ENCODE peak calls at places on chromosomes 6 and 20, in seven cellular contexts. B, O, U, J, K, S and V are unnamed samples.
A peak's percentile ranks its signal among the peaks of the same experiment; 100 is the strongest.

GRCh38 chr6:148082721-148083120 is 259.9 kb upstream of the SASH1 start:
- DNase-seq in B (no peak), O (no peak), U (no peak), J (no peak), K (no peak), S (no peak), V (no peak)

GRCh38 chr6:100269189-100269588 is 195.5 kb downstream of the SIM1 start:
- DNase-seq in B (no peak), O (no peak), U (no peak), J (no peak), K (no peak), S (no peak), V (no peak)

GRCh38 chr6:169224185-169224695 is 29.4 kb downstream of the THBS2 start:
- DNase-seq in B (peak; percentile 91), O (no peak), U (peak; percentile 41), J (no peak), K (no peak), S (no peak), V (peak; percentile 79)

GRCh38 chr20:37911838-37912273 is 8.9 kb downstream of the VSTM2L start:
- DNase-seq in B (no peak), O (no peak), U (peak; percentile 30), J (peak; percentile 85), K (no peak), S (no peak), V (no peak)

GRCh38 chr6:106097368-106098231 is 11.5 kb downstream of the PRDM1 start:
- DNase-seq in B (no peak), O (peak; percentile 89), U (no peak), J (no peak), K (no peak), S (no peak), V (no peak)

GRCh38 chr6:3943373-3943772 is 94.2 kb downstream of the FAM50B start:
- DNase-seq in B (peak; percentile 61), O (no peak), U (peak; percentile 47), J (no peak), K (no peak), S (no peak), V (no peak)

GRCh38 chr6:110255356-110255755 is 75.1 kb downstream of the CDC40 start:
- DNase-seq in B (no peak), O (no peak), U (no peak), J (peak; percentile 75), K (no peak), S (no peak), V (no peak)

GRCh38 chr6:75458895-75459294 is 34.7 kb downstream of the FILIP1 start:
- DNase-seq in B (no peak), O (no peak), U (peak; percentile 21), J (no peak), K (no peak), S (no peak), V (peak; percentile 69)

GRCh38 chr20:53413188-53413631 is 180.4 kb downstream of the ZNF217 start:
- DNase-seq in B (no peak), O (peak; percentile 37), U (no peak), J (peak; percentile 67), K (peak; percentile 58), S (no peak), V (no peak)

GRCh38 chr20:44279228-44279627 is 31.8 kb downstream of the FITM2 start:
- DNase-seq in B (peak; percentile 71), O (no peak), U (no peak), J (no peak), K (no peak), S (no peak), V (no peak)

GRCh38 chr20:17960927-17961599 is 7.5 kb downstream of the SNX5 start:
- DNase-seq in B (peak; percentile 80), O (no peak), U (no peak), J (no peak), K (no peak), S (no peak), V (no peak)

GRCh38 chr6:20633566-20634340 is 99.5 kb downstream of the CDKAL1 start:
- DNase-seq in B (no peak), O (no peak), U (no peak), J (no peak), K (no peak), S (no peak), V (no peak)

DNA sequence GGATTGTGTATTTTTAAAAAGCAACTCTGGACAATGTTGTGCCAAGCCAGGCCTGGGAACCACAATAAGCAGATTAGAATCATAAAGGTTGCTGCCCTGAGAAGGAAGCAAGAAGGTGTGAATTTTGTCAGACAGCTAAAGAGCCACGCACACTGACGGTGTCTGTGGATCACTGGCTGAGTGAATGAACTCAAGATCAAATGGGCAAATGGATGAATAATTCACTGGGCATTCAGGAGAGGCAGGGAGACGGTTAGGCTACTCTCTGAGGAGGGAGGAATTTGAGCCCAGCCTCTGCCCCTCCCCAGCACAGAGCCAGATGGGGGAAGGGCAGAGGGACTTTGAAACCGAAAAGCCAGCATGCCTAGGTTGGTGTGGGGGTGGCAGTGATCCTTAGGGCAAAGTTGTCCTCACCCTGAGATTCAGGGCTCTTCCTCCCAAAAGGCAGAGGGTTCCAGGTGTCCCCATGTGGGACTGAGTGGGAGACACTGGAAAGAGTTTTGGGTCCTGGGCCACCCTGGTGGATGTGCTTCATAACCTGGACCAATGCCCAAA is 19.5 kb upstream of the SLC22A7 start:
- DNase-seq in B (no peak), O (no peak), U (no peak), J (no peak), K (no peak), S (no peak), V (no peak)
- H3K4me1 ChIP-seq in B (peaks cover 2% of the 10 kb centered on the region), O (peaks cover 19% of the 10 kb centered on the region), U (peaks cover 6% of the 10 kb centered on the region), J (peaks cover 32% of the 10 kb centered on the region), K (peaks cover 19% of the 10 kb centered on the region), S (peaks cover 8% of the 10 kb centered on the region), V (peaks cover 19% of the 10 kb centered on the region)

GRCh38 chr20:33559212-33559611 is 69.3 kb downstream of the CBFA2T2 start:
- DNase-seq in B (no peak), O (no peak), U (no peak), J (no peak), K (no peak), S (no peak), V (no peak)
- H3K4me1 ChIP-seq in B (peaks cover 6% of the 10 kb centered on the region), O (peaks cover 17% of the 10 kb centered on the region), U (peaks cover 50% of the 10 kb centered on the region), J (peaks cover 9% of the 10 kb centered on the region), K (peaks cover 33% of the 10 kb centered on the region), S (no peaks in the 10 kb centered on the region), V (no peaks in the 10 kb centered on the region)

GRCh38 chr6:47149070-47149469 is 106.9 kb upstream of the ADGRF1 start:
- DNase-seq in B (no peak), O (no peak), U (no peak), J (no peak), K (no peak), S (no peak), V (no peak)
- H3K4me1 ChIP-seq in B (no peaks in the 10 kb centered on the region), O (no peaks in the 10 kb centered on the region), U (peaks cover 26% of the 10 kb centered on the region), J (peaks cover 12% of the 10 kb centered on the region), K (peaks cover 28% of the 10 kb centered on the region), S (no peaks in the 10 kb centered on the region), V (no peaks in the 10 kb centered on the region)

GRCh38 chr6:116036075-116036773 is 24.5 kb downstream of the FRK start:
- DNase-seq in B (no peak), O (no peak), U (no peak), J (no peak), K (no peak), S (no peak), V (no peak)

GRCh38 chr6:116033687-116034303 is 26.9 kb downstream of the FRK start:
- DNase-seq in B (no peak), O (no peak), U (no peak), J (no peak), K (no peak), S (no peak), V (no peak)

GRCh38 chr6:116036885-116037284 is 23.8 kb downstream of the FRK start:
- DNase-seq in B (no peak), O (no peak), U (no peak), J (no peak), K (no peak), S (no peak), V (no peak)

GRCh38 chr6:116034327-116034726 is 26.4 kb downstream of the FRK start:
- DNase-seq in B (no peak), O (no peak), U (no peak), J (no peak), K (no peak), S (no peak), V (no peak)

DNA sequence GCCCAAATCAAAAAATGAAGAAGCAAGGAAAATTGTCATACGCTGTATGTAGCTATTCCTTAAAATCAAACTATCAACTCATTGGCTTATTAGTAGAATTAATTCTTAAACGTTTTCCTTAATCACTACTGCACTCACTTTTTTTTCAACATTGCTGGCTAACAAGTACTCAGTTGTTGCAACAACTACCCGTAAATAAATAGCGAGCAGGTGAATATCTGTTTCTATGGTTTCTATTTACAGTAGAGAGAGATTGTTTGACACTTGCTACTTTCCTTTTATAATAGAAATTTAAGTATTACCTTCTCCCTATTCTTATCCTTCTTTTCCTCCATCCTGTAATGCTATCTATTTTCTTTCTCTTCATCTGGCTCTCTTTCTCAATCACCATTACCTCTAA is 25.1 kb downstream of the FRK start:
- DNase-seq in B (no peak), O (no peak), U (no peak), J (no peak), K (no peak), S (no peak), V (no peak)
- H3K4me1 ChIP-seq in B (peaks cover 4% of the 10 kb centered on the region), O (no peaks in the 10 kb centered on the region), U (peaks cover 27% of the 10 kb centered on the region), J (no peaks in the 10 kb centered on the region), K (peaks cover 12% of the 10 kb centered on the region), S (no peaks in the 10 kb centered on the region), V (no peaks in the 10 kb centered on the region)

GRCh38 chr6:35294308-35294945 is 3.2 kb upstream of the DEF6 start:
- DNase-seq in B (no peak), O (peak; percentile 56), U (no peak), J (peak; percentile 65), K (no peak), S (no peak), V (no peak)

GRCh38 chr6:35296931-35297330 is 687 bp upstream of the DEF6 start:
- DNase-seq in B (no peak), O (no peak), U (no peak), J (no peak), K (no peak), S (no peak), V (no peak)

GRCh38 chr6:35293681-35294080 is 3.9 kb upstream of the DEF6 start:
- DNase-seq in B (no peak), O (no peak), U (no peak), J (no peak), K (no peak), S (no peak), V (no peak)

GRCh38 chr6:35295036-35295435 is 2.6 kb upstream of the DEF6 start:
- DNase-seq in B (no peak), O (no peak), U (no peak), J (no peak), K (no peak), S (no peak), V (no peak)

GRCh38 chr6:35295521-35296315 is 1.9 kb upstream of the DEF6 start:
- DNase-seq in B (no peak), O (no peak), U (no peak), J (no peak), K (no peak), S (no peak), V (no peak)
- H3K4me1 ChIP-seq in B (peaks cover 4% of the 10 kb centered on the region), O (peaks cover 36% of the 10 kb centered on the region), U (peaks cover 14% of the 10 kb centered on the region), J (no peaks in the 10 kb centered on the region), K (peaks cover 35% of the 10 kb centered on the region), S (peaks cover 4% of the 10 kb centered on the region), V (peaks cover 15% of the 10 kb centered on the region)